ENCODE peak calls at places on chromosomes 4 and X, in four cellular contexts. One of them, this sample, is unnamed.

GRCh38 chr4:82293304-82293703 is 80.5 kb downstream of the HNRNPD start:
- DNase-seq in MM.1S: peak; percentile 89
- DNase-seq in neural progenitor cell: no peak
- DNase-seq in stomach: no peak
- DNase-seq in this sample: peak; percentile 69

GRCh38 chr4:141132689-141133145 is 552 bp downstream of the RNF150 start:
- DNase-seq in stomach: no peak
- DNase-seq in MM.1S: no peak
- DNase-seq in neural progenitor cell: peak; percentile 75
- DNase-seq in this sample: no peak

GRCh38 chrX:119240356-119240755 is 4.3 kb downstream of the PGRMC1 start:
- DNase-seq in MM.1S: no peak
- DNase-seq in neural progenitor cell: no peak
- DNase-seq in stomach: no peak
- DNase-seq in this sample: no peak

GRCh38 chr4:168979338-168979737 is 30.7 kb downstream of the CBR4 start:
- DNase-seq in MM.1S: no peak
- DNase-seq in stomach: no peak
- DNase-seq in neural progenitor cell: no peak
- DNase-seq in this sample: no peak

GRCh38 chrX:42770566-42770965 is 7.4 kb downstream of the PPP1R2C start:
- DNase-seq in neural progenitor cell: no peak
- DNase-seq in MM.1S: no peak
- DNase-seq in stomach: no peak
- DNase-seq in this sample: no peak

GRCh38 chrX:39764441-39764914 is 333.3 kb downstream of the BCOR start:
- DNase-seq in MM.1S: no peak
- DNase-seq in neural progenitor cell: peak; percentile 53
- DNase-seq in stomach: no peak
- DNase-seq in this sample: no peak

GRCh38 chrX:69031971-69032391 is 133.3 kb downstream of the PJA1 start:
- DNase-seq in neural progenitor cell: no peak
- DNase-seq in stomach: no peak
- DNase-seq in MM.1S: no peak
- DNase-seq in this sample: no peak

GRCh38 chrX:136047969-136048368 is 62.7 kb downstream of the SLC9A6 start:
- DNase-seq in stomach: no peak
- DNase-seq in neural progenitor cell: no peak
- DNase-seq in MM.1S: no peak
- DNase-seq in this sample: no peak

GRCh38 chr4:125639182-125639621 is 324.4 kb downstream of the FAT4 start:
- DNase-seq in neural progenitor cell: peak; percentile 34
- DNase-seq in stomach: no peak
- DNase-seq in MM.1S: no peak
- DNase-seq in this sample: no peak

GRCh38 chr4:18022572-18023039 is 1.1 kb upstream of the LCORL start:
- DNase-seq in stomach: no peak
- DNase-seq in neural progenitor cell: peak; percentile 39
- DNase-seq in MM.1S: peak; percentile 18
- DNase-seq in this sample: no peak

GRCh38 chr4:180587379-180587778 is 1655.8 kb upstream of the TENM3 start:
- DNase-seq in stomach: no peak
- DNase-seq in neural progenitor cell: peak; percentile 18
- DNase-seq in MM.1S: no peak
- DNase-seq in this sample: no peak

GRCh38 chr4:186297013-186297645 is 31.1 kb downstream of the F11 start:
- DNase-seq in stomach: no peak
- DNase-seq in neural progenitor cell: peak; percentile 56
- DNase-seq in MM.1S: peak; percentile 46
- DNase-seq in this sample: no peak

GRCh38 chr4:170476351-170476750 is 386.6 kb upstream of the AADAT start:
- DNase-seq in stomach: no peak
- DNase-seq in neural progenitor cell: no peak
- DNase-seq in MM.1S: no peak
- DNase-seq in this sample: no peak

GRCh38 chr4:122293374-122294365 is 85.1 kb upstream of the ADAD1 start:
- DNase-seq in MM.1S: no peak
- DNase-seq in neural progenitor cell: no peak
- DNase-seq in stomach: no peak
- DNase-seq in this sample: no peak

GRCh38 chr4:8215001-8215427 is 15.9 kb downstream of the SH3TC1 start:
- DNase-seq in MM.1S: no peak
- DNase-seq in neural progenitor cell: no peak
- DNase-seq in stomach: peak; percentile 73
- DNase-seq in this sample: no peak

GRCh38 chr4:187617117-187617516 is 378.5 kb upstream of the ZFP42 start:
- DNase-seq in neural progenitor cell: no peak
- DNase-seq in stomach: no peak
- DNase-seq in MM.1S: no peak
- DNase-seq in this sample: no peak

GRCh38 chrX:133444196-133444595 is 28.9 kb upstream of the GPC4 start:
- DNase-seq in neural progenitor cell: no peak
- DNase-seq in MM.1S: no peak
- DNase-seq in stomach: no peak
- DNase-seq in this sample: no peak

GRCh38 chr4:48668254-48669017 is 111.6 kb downstream of the FRYL start:
- DNase-seq in neural progenitor cell: no peak
- DNase-seq in MM.1S: no peak
- DNase-seq in stomach: no peak
- DNase-seq in this sample: no peak

GRCh38 chr4:129344058-129344457 is 248.1 kb downstream of the C4orf33 start:
- DNase-seq in MM.1S: peak; percentile 60
- DNase-seq in stomach: no peak
- DNase-seq in neural progenitor cell: peak; percentile 56
- DNase-seq in this sample: no peak

GRCh38 chrX:107683124-107683895 is 55.0 kb downstream of the PRPS1 start:
- DNase-seq in neural progenitor cell: no peak
- DNase-seq in MM.1S: no peak
- DNase-seq in stomach: peak; percentile 45
- DNase-seq in this sample: no peak

GRCh38 chrX:119145241-119145653 is 17.6 kb upstream of the KIAA1210 start:
- DNase-seq in neural progenitor cell: peak; percentile 31
- DNase-seq in stomach: no peak
- DNase-seq in MM.1S: no peak
- DNase-seq in this sample: no peak

GRCh38 chrX:57752866-57753265 is 72.8 kb upstream of the NLRP2B start:
- DNase-seq in neural progenitor cell: no peak
- DNase-seq in MM.1S: no peak
- DNase-seq in stomach: no peak
- DNase-seq in this sample: no peak

GRCh38 chrX:53395605-53396298 is 26.7 kb downstream of the SMC1A start:
- DNase-seq in neural progenitor cell: no peak
- DNase-seq in stomach: no peak
- DNase-seq in MM.1S: no peak
- DNase-seq in this sample: no peak
- TF ChIP-seq CTCF in neural progenitor cell: no peak
- TF ChIP-seq CTCF in stomach: no peak
- TF ChIP-seq CTCF in MM.1S: no peak
- TF ChIP-seq CTCF in this sample: no peak

GRCh38 chr4:113145519-113146291 is 96.3 kb downstream of the ANK2 start:
- DNase-seq in stomach: no peak
- DNase-seq in MM.1S: no peak
- DNase-seq in neural progenitor cell: peak; percentile 64
- DNase-seq in this sample: peak; percentile 5

GRCh38 chr4:113145147-113145518 is 95.7 kb downstream of the ANK2 start:
- DNase-seq in stomach: no peak
- DNase-seq in neural progenitor cell: no peak
- DNase-seq in MM.1S: no peak
- DNase-seq in this sample: no peak

GRCh38 chr4:113147498-113148231 is 98.2 kb downstream of the ANK2 start:
- DNase-seq in stomach: no peak
- DNase-seq in MM.1S: no peak
- DNase-seq in neural progenitor cell: no peak
- DNase-seq in this sample: no peak

GRCh38 chr4:113148925-113149324 is 99.5 kb downstream of the ANK2 start:
- DNase-seq in stomach: no peak
- DNase-seq in MM.1S: no peak
- DNase-seq in neural progenitor cell: no peak
- DNase-seq in this sample: no peak

DNA sequence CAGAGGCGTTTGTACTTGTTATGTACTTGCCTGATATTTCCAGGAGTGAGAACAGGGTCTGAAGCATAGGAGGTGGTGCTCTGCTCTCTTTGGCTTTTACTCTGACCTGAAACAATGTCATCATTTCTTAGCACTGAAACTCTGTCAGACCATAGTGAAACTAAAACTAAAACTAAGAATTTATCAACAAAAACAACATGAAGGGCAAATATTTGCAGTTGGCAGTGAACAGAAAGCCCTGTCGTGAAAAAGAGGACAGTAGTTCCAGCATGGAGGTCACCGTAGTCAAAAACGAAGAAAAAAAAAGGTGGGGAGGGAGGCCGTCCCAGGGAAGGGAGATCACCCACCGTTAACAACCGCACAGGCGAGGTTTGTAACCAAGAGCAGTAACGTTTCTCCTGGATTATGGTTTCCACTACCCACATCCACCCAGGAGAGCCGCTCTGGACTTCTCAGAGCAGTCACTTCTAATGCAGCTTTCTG is 97.5 kb downstream of the ANK2 start:
- DNase-seq in stomach: no peak
- DNase-seq in neural progenitor cell: no peak
- DNase-seq in MM.1S: peak; percentile 85
- DNase-seq in this sample: peak; percentile 16
- H3K4me3 ChIP-seq in stomach: peak overlapping the region; percentile 36
- H3K4me3 ChIP-seq in neural progenitor cell: no peak overlapping the region
- H3K4me3 ChIP-seq in MM.1S: peak overlapping the region; percentile 76
- H3K4me3 ChIP-seq in this sample: peak overlapping the region; percentile 49

DNA sequence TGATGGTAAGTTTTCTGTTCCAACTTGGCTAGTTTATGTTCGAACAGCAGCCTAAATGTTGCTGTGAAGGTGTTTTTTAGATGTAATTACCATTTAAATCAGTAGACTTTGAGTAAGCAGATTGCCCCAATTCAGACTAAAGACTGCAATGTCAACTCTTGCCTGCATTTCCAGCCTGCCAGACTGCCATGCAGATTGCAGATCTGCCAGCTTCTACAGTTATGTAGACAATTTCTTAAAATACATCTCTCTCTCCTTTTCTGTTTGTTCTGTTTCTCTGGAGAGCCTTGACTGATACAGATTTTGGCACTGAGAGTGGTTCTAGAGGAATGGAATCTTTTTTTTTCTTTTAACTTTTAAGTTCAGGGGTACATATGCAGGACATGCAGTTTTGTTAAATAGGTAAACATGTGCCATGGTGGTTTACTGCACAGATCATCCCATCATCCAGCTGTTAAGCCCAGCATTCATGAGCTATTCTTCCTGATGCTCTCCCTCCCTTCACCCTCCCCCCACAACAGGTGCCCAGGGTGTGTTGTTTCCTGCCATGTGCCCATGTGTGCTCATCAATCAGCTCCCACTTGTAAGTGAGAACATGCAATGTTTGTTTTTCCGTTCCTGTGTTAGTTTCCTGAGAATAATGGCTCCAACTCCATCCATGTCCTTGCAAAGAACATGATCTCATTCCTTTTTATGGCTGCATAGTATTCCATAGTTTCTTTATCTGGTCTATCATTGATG is 227.8 kb downstream of the CPE start:
- DNase-seq in MM.1S: no peak
- DNase-seq in stomach: no peak
- DNase-seq in neural progenitor cell: no peak
- DNase-seq in this sample: no peak
- TF ChIP-seq CTCF in MM.1S: no peak
- TF ChIP-seq CTCF in stomach: no peak
- TF ChIP-seq CTCF in neural progenitor cell: no peak
- TF ChIP-seq CTCF in this sample: no peak

DNA sequence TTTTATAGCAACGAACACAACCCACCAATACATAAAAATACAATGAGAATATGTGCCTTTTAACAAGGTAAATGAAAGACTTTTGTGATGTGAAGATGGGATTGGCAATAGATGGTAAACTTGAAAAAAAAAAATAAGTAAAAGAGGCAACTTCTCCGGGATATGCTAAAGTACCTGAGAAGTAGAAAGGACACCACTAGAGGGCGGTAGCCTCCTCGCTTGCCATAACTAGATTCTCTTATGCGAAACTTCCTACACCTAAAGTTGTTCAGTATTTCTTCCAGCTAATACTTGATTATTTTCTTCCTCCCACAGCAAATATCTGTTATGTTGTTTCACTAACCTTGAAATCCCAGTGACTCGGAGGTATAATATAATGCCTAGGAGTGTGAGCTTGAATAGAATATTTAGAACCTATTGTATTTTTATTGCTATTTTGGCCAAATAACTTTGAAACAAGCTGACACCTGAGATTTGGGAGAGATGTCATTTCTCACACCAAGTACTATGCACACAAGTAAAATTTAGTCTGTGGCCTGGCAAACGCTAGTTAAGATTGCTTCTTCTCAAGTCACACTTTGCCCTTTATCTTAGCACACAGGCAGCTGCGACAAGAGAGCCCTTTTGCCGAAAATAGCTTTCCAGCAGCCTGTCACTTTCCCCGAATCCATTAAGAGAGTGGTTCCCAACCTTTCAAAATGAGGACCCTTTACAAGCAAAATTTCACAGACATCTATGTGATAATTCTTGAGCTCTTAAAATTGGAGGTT is 44.9 kb upstream of the PDLIM5 start:
- DNase-seq in neural progenitor cell: peak; percentile 84
- DNase-seq in stomach: peak; percentile 78
- DNase-seq in MM.1S: peak; percentile 76
- DNase-seq in this sample: peak; percentile 9
- H3K4me3 ChIP-seq in neural progenitor cell: no peak overlapping the region
- H3K4me3 ChIP-seq in stomach: no peak overlapping the region
- H3K4me3 ChIP-seq in MM.1S: no peak overlapping the region
- H3K4me3 ChIP-seq in this sample: no peak overlapping the region

DNA sequence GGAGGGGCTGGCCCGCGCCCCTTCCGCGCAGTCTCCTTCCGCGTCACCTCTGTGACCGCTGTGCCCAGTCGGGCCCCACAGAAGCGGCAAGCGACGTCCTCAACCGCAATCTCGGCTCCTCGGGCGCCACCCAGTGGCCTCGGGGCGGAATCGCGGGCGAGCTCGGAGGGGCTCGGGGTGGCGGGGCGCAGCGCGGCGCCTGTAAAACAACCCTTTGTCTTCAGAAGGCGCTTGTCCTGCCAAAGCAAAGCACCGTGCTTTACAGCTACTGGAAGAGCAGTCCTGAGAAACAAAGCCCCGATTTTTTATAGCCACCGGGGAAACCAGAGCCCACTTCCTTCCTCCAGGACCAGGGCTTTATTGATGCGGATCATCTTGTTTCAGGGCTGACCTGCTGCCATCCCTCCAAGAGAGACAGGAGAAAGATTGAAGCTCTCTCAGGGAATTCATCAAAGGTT is 37.3 kb upstream of the CDKN2AIP start:
- DNase-seq in neural progenitor cell: peak; percentile 93
- DNase-seq in MM.1S: peak; percentile 87
- DNase-seq in stomach: peak; percentile 88
- DNase-seq in this sample: peak; percentile 84
- TF ChIP-seq CTCF in neural progenitor cell: peak; percentile 94
- TF ChIP-seq CTCF in MM.1S: peak; percentile 90
- TF ChIP-seq CTCF in stomach: peak; percentile 94
- TF ChIP-seq CTCF in this sample: peak; percentile 90